ENCODE peak calls at places on chromosome 2, in five cellular contexts. P is bronchial epithelial cell; J is GM03348; X is tibial artery; H is stimulated activated naive CD4-positive, alpha-beta T cell. I is an unnamed sample.

GRCh38 chr2:150425121-150425559 is 62.3 kb downstream of the RND3 start:
- DNase-seq in X (no peak), J (no peak), P (no peak), H (no peak), I (no peak)

GRCh38 chr2:223056656-223057418 is 4.8 kb downstream of the KCNE4 start:
- DNase-seq in H (no peak), X (no peak), P (no peak), J (no peak), I (no peak)

GRCh38 chr2:48699377-48699951 is 56.1 kb downstream of the LHCGR start:
- DNase-seq in J (peak), X (no peak), P (peak), H (no peak), I (no peak)

GRCh38 chr2:230642966-230643365 is 69.7 kb upstream of the CAB39 start:
- DNase-seq in J (no peak), P (no peak), H (no peak), X (no peak), I (no peak)

GRCh38 chr2:8252997-8253694 is 428.7 kb upstream of the ID2 start:
- DNase-seq in X (no peak), J (no peak), H (no peak), P (peak), I (peak)

GRCh38 chr2:96534701-96535181 is 1.8 kb upstream of the ARID5A start:
- DNase-seq in J (no peak), X (no peak), H (no peak), P (peak), I (peak)

GRCh38 chr2:49175831-49176230 is 21.5 kb upstream of the FSHR start:
- DNase-seq in H (no peak), J (no peak), X (no peak), P (no peak), I (no peak)

GRCh38 chr2:193331701-193332100 is 1137.0 kb upstream of the TMEFF2 start:
- DNase-seq in H (no peak), J (no peak), P (no peak), X (no peak), I (no peak)

GRCh38 chr2:23803965-23804542 is 122.9 kb downstream of the ATAD2B start:
- DNase-seq in J (no peak), X (no peak), H (no peak), P (peak), I (no peak)

GRCh38 chr2:191215205-191215604 is 30.0 kb upstream of the MYO1B start:
- DNase-seq in J (no peak), H (no peak), P (no peak), X (no peak), I (no peak)

GRCh38 chr2:61193670-61194561 is 31.9 kb downstream of the C2orf74 start:
- DNase-seq in P (peak), J (no peak), H (no peak), X (no peak), I (peak)

I was measured in epithelial cell of prostate.